ENCODE peak calls at places on chromosomes 2 and 18, in nine cellular contexts. W is smooth muscle cell of the brain vasculature; I is GM13977; B is activated naive CD4-positive, alpha-beta T cell treated with anti-CD3 and anti-CD28 coated beads, Interleukin-2, amount 50 U/mL, for 72 hours; Y is T follicular helper cell; G is DMS 273 treated with DMSO at 0.1 percent for 48 hours; R is naive B cell; E is trophoblast cell; Q is fibroblast of pulmonary artery. F is an unnamed sample.

GRCh38 chr2:156333951-156334495 is 1.5 kb upstream of the NR4A2 start:
- DNase-seq in W (no peak), I (no peak), B (peak; percentile 47), Y (no peak), G (no peak), R (no peak), E (peak; percentile 60), Q (peak; percentile 69), F (peak; percentile 65)

GRCh38 chr2:226514895-226515294 is 284.7 kb downstream of the IRS1 start:
- DNase-seq in W (no peak), I (no peak), B (no peak), Y (no peak), G (no peak), R (no peak), E (no peak), Q (no peak), F (no peak)

GRCh38 chr2:172844021-172844420 is 108.4 kb downstream of the RAPGEF4 start:
- DNase-seq in W (no peak), I (no peak), B (no peak), Y (no peak), G (no peak), R (no peak), E (no peak), Q (no peak), F (no peak)

GRCh38 chr2:117771969-117772630 is 42.4 kb upstream of the DDX18 start:
- DNase-seq in W (no peak), I (peak; percentile 20), B (no peak), Y (no peak), G (peak; percentile 47), R (no peak), E (no peak), Q (peak; percentile 44), F (no peak)

GRCh38 chr2:25340340-25340886 is 1.3 kb downstream of the DNMT3A start:
- DNase-seq in W (no peak), I (peak; percentile 60), B (no peak), Y (no peak), G (no peak), R (no peak), E (no peak), Q (no peak), F (no peak)

GRCh38 chr2:160241251-160242137 is 41.4 kb upstream of the ITGB6 start:
- DNase-seq in W (no peak), I (no peak), B (no peak), Y (no peak), G (peak; percentile 26), R (no peak), E (peak; percentile 78), Q (peak; percentile 82), F (no peak)

GRCh38 chr18:58768293-58768974 is 96.2 kb upstream of the ZNF532 start:
- DNase-seq in W (no peak), I (peak; percentile 85), B (peak; percentile 84), Y (peak; percentile 48), G (peak; percentile 33), R (peak; percentile 71), E (peak; percentile 43), Q (peak; percentile 61), F (peak; percentile 50)

GRCh38 chr18:58669731-58670379 is 1.4 kb upstream of the MALT1 start:
- DNase-seq in W (no peak), I (no peak), B (no peak), Y (no peak), G (no peak), R (no peak), E (no peak), Q (peak; percentile 17), F (no peak)

GRCh38 chr2:144124882-144125281 is 395.0 kb downstream of the ZEB2 start:
- DNase-seq in W (no peak), I (no peak), B (no peak), Y (no peak), G (no peak), R (no peak), E (no peak), Q (no peak), F (no peak)

GRCh38 chr2:38145226-38145625 is 69.3 kb upstream of the CYP1B1 start:
- DNase-seq in W (no peak), I (no peak), B (no peak), Y (no peak), G (no peak), R (no peak), E (no peak), Q (no peak), F (no peak)

GRCh38 chr2:186726938-186727337 is 33.1 kb downstream of the FAM171B start:
- DNase-seq in W (no peak), I (no peak), B (no peak), Y (no peak), G (no peak), R (no peak), E (no peak), Q (peak; percentile 6), F (no peak)

GRCh38 chr18:36412778-36413177 is 115.3 kb downstream of the FHOD3 start:
- DNase-seq in W (no peak), I (no peak), B (no peak), Y (no peak), G (no peak), R (no peak), E (peak; percentile 53), Q (peak; percentile 53), F (no peak)

GRCh38 chr2:239644016-239644415 is 243.2 kb upstream of the HDAC4 start:
- DNase-seq in W (no peak), I (no peak), B (peak; percentile 10), Y (no peak), G (no peak), R (no peak), E (peak; percentile 9), Q (peak; percentile 30), F (no peak)

GRCh38 chr2:128377071-128377910 is 58.6 kb upstream of the HS6ST1 start:
- DNase-seq in W (no peak), I (no peak), B (no peak), Y (no peak), G (no peak), R (no peak), E (no peak), Q (no peak), F (no peak)

GRCh38 chr18:79879566-79879965 is 71.9 kb downstream of the SLC66A2 start:
- DNase-seq in W (no peak), I (no peak), B (no peak), Y (no peak), G (no peak), R (no peak), E (no peak), Q (no peak), F (no peak)

GRCh38 chr2:6959751-6960150 is 42.5 kb downstream of the RNF144A start:
- DNase-seq in W (no peak), I (no peak), B (no peak), Y (no peak), G (no peak), R (no peak), E (no peak), Q (no peak), F (no peak)

GRCh38 chr2:168699834-168700417 is 102.5 kb upstream of the NOSTRIN start:
- DNase-seq in W (peak; percentile 87), I (no peak), B (no peak), Y (no peak), G (peak; percentile 44), R (no peak), E (no peak), Q (peak; percentile 91), F (no peak)

GRCh38 chr2:236918513-236918912 is 167.2 kb upstream of the COPS8 start:
- DNase-seq in W (no peak), I (no peak), B (no peak), Y (no peak), G (no peak), R (no peak), E (no peak), Q (no peak), F (no peak)

GRCh38 chr2:122205637-122206036 is 450.2 kb downstream of the TSN start:
- DNase-seq in W (no peak), I (no peak), B (no peak), Y (no peak), G (no peak), R (no peak), E (no peak), Q (peak; percentile 35), F (no peak)

GRCh38 chr2:112805542-112805941 is 21.2 kb upstream of the IL1A start:
- DNase-seq in W (no peak), I (peak; percentile 33), B (no peak), Y (no peak), G (no peak), R (no peak), E (no peak), Q (no peak), F (no peak)

GRCh38 chr2:128523490-128523889 is 204.8 kb upstream of the HS6ST1 start:
- DNase-seq in W (no peak), I (no peak), B (no peak), Y (no peak), G (no peak), R (no peak), E (no peak), Q (no peak), F (no peak)

GRCh38 chr2:136423516-136423996 is 305.6 kb upstream of the CXCR4 start:
- DNase-seq in W (peak; percentile 10), I (peak; percentile 78), B (peak; percentile 86), Y (peak; percentile 64), G (peak; percentile 17), R (peak; percentile 69), E (peak; percentile 56), Q (peak; percentile 60), F (peak; percentile 64)

GRCh38 chr2:42504364-42505230 is 10.8 kb upstream of the KCNG3 start:
- DNase-seq in W (no peak), I (no peak), B (no peak), Y (no peak), G (no peak), R (no peak), E (no peak), Q (no peak), F (no peak)

GRCh38 chr2:27752551-27753237 is 18.8 kb upstream of the MRPL33 start:
- DNase-seq in W (no peak), I (no peak), B (no peak), Y (no peak), G (no peak), R (no peak), E (peak; percentile 85), Q (no peak), F (no peak)

GRCh38 chr2:143132360-143132759 is 3.1 kb downstream of the ARHGAP15 start:
- DNase-seq in W (no peak), I (peak; percentile 4), B (peak; percentile 33), Y (no peak), G (no peak), R (no peak), E (no peak), Q (no peak), F (no peak)

GRCh38 chr2:240162531-240162930 is 22.1 kb upstream of the OTOS start:
- DNase-seq in W (no peak), I (no peak), B (no peak), Y (no peak), G (no peak), R (no peak), E (no peak), Q (no peak), F (no peak)

GRCh38 chr2:109118321-109118720 is 10.7 kb upstream of the SH3RF3 start:
- DNase-seq in W (no peak), I (no peak), B (no peak), Y (no peak), G (no peak), R (no peak), E (no peak), Q (no peak), F (no peak)

GRCh38 chr2:130756041-130756720 is 841 bp downstream of the AMER3 start:
- DNase-seq in W (no peak), I (peak; percentile 80), B (peak; percentile 31), Y (no peak), G (no peak), R (no peak), E (no peak), Q (peak; percentile 13), F (no peak)

GRCh38 chr2:36173760-36174362 is 181.7 kb upstream of the CRIM1 start:
- DNase-seq in W (no peak), I (no peak), B (no peak), Y (no peak), G (no peak), R (no peak), E (no peak), Q (no peak), F (no peak)

GRCh38 chr2:240565267-240566202 is 2.7 kb upstream of the RNPEPL1 start:
- DNase-seq in W (no peak), I (peak; percentile 71), B (peak; percentile 77), Y (peak; percentile 82), G (no peak), R (peak; percentile 78), E (peak; percentile 93), Q (peak; percentile 67), F (peak; percentile 83)

GRCh38 chr18:79258447-79258846 is 137.3 kb upstream of the NFATC1 start:
- DNase-seq in W (no peak), I (peak; percentile 55), B (no peak), Y (no peak), G (no peak), R (no peak), E (no peak), Q (no peak), F (no peak)

F was measured in T-helper 9 cell.